ENCODE peak calls at places on chromosomes 7 and 10, in five cellular contexts. L, M, P, E and D are unnamed samples.

GRCh38 chr7:18497800-18498199 is 2.3 kb downstream of the HDAC9 start:
- ATAC-seq in L (no peak), M (no peak), P (no peak), E (no peak), D (no peak)

GRCh38 chr7:73682745-73683055 is 553 bp downstream of the DNAJC30 start:
- ATAC-seq in L (peak; percentile 16), M (peak; percentile 3), E (peak; percentile 1), P (peak; percentile 14), D (no peak)

GRCh38 chr10:9010093-9010492 is 955.6 kb downstream of the GATA3 start:
- ATAC-seq in P (no peak), L (no peak), E (no peak), M (no peak), D (no peak)

GRCh38 chr10:77187376-77187999 is 450.1 kb downstream of the KCNMA1 start:
- ATAC-seq in L (no peak), E (no peak), P (no peak), M (no peak), D (no peak)

GRCh38 chr7:7654964-7655363 is 14.4 kb downstream of the UMAD1 start:
- ATAC-seq in M (no peak), L (no peak), E (no peak), P (no peak), D (no peak)

GRCh38 chr7:93249749-93250148 is 17.6 kb downstream of the VPS50 start:
- ATAC-seq in E (peak; percentile 74), L (no peak), P (no peak), M (no peak), D (no peak)

GRCh38 chr7:102006695-102007094 is 189.3 kb downstream of the CUX1 start:
- ATAC-seq in P (no peak), L (no peak), E (no peak), M (no peak), D (no peak)

GRCh38 chr10:126147866-126148578 is 240.3 kb downstream of the ADAM12 start:
- ATAC-seq in M (no peak), L (no peak), E (peak; percentile 84), P (no peak), D (no peak)

GRCh38 chr7:34123316-34123715 is 218.0 kb downstream of the BMPER start:
- ATAC-seq in L (no peak), M (no peak), P (no peak), E (no peak), D (no peak)

GRCh38 chr10:11876805-11877395 is 53.7 kb downstream of the PROSER2 start:
- ATAC-seq in M (no peak), P (no peak), E (no peak), L (no peak), D (no peak)

GRCh38 chr10:11877506-11877905 is 54.4 kb downstream of the PROSER2 start:
- ATAC-seq in L (no peak), P (no peak), M (no peak), E (no peak), D (no peak)

GRCh38 chr10:11875183-11875498 is 52.0 kb downstream of the PROSER2 start:
- ATAC-seq in P (peak; percentile 68), E (peak; percentile 21), L (no peak), M (peak; percentile 13), D (no peak)

GRCh38 chr10:11874568-11875182 is 51.5 kb downstream of the PROSER2 start:
- ATAC-seq in P (no peak), E (peak; percentile 4), L (no peak), M (peak; percentile 47), D (no peak)

DNA sequence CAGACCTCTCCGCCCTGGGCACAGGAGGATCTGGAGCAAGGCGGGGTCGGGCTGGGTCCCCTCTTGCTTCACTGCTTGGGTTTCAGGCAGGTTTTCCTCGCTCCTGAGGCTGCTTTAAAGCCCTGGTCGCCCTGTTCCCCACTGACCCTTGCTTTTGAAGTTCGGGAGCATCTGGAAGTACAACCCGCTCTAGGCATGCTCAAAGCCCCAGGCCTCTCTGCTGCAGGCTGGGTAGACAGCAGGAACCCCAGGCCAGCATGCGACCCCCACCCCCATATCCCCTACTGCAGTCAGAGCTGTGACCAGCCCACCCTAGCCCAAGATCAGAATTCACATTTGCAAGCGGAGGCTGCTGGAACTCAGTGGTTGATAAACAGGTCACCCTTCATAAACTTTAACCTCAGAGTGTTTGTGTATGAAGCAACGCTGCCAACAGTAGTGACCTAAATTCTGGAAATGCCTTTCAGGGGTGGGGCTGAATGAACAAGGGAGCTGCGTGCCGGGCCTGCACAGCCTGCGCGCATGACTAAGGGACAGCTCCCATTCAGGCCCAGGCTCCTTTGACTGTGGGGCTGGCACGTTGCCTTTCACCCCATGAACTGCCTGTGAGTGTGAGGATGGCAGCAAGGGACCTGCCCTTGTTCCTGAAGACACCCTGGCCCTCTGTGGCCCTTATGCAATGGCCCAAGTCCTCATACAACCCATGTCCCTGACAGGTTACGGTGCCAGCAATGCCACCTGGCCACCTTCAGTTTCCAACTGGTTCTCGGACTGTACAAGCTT is 52.5 kb downstream of the PROSER2 start:
- ATAC-seq in E (peak; percentile 93), L (peak; percentile 83), M (peak; percentile 88), P (peak; percentile 92), D (peak; percentile 88)
- TF ChIP-seq POLR2A in E (no peak), L (no peak), M (peak; percentile 43), P (no peak), D (no peak)

DNA sequence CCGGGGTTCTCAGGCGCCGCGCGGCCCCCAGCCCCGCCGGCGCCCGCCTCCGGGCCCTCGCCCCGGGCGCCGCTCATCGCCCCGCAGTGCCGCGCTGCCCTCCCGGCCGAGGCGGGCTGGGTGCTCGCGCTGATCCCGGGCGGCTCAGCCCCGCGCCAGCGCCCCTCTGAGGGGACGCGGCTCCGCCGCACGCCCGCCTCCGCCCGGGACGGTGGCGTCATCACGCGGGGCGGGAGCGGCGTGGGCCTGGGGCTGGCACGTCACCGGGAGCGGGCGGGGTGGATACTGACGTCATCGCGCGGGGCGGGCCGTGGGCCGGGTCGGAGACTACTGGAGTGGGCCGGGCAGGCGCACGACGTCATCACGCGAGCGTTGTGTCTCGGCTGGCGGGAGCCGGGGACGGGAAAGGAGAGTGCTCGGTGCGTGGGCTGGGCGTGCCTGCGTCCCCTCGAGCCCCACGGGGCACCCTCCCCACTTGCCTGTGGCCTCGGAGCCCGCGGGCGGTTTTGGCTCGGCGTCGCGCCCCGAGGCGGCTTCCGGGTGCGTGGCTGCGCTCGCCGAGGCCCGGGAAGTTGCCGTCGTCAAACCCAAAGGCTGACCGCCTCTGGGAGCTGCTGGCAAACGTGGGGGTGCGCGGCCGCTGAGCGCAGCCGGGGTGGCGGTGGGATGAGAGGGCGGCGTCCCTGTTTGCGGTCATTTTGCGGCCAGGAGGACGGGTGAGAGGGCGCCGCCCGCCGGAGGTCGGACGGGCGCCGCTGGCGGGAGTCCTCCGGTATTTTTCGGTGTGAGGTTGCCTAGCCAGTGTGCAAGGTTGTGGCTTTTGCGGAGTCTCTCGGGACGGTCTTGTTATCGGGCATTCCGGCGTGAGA is at the start of gene ESYT2:
- ATAC-seq in P (peak; percentile 85), E (peak; percentile 87), M (peak; percentile 92), L (peak; percentile 89), D (peak; percentile 95)
- TF ChIP-seq CTCF in P (peak; percentile 10), E (peak; percentile 35), M (peak; percentile 17), L (no peak), D (peak; percentile 16)

DNA sequence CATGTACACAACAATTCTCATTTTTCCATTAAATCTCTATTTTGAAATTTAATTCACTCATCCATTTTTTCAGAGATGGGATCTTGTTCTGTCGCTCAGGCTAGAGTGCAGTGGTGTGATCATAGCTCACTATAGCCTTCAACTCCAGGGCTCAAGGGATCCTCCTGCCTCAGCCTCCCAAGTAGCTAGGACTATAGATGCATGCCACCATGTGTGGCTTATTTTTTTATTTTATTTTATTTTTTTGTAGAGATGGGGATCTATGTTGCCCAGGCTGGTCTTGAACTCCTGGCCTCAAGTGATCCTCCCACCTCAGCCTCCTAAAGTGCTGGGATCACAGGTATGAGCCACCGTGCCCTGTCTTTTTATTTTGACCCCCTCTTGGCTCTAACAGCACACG is 203.8 kb upstream of the KLF14 start:
- ATAC-seq in P (no peak), L (no peak), M (no peak), E (no peak), D (no peak)
- H3K27ac ChIP-seq in P (peak overlapping the region; percentile 87), L (peak overlapping the region; percentile 97), M (no peak overlapping the region), E (peak overlapping the region; percentile 33), D (no peak overlapping the region)

GRCh38 chr7:44084695-44085094 is 2.4 kb upstream of the POLM start:
- ATAC-seq in P (no peak), M (no peak), L (no peak), E (no peak), D (no peak)

GRCh38 chr7:44081266-44081748 is 1.0 kb downstream of the POLM start:
- ATAC-seq in M (no peak), E (no peak), P (no peak), L (no peak), D (no peak)

GRCh38 chr7:44080686-44081265 is 1.6 kb downstream of the POLM start:
- ATAC-seq in M (no peak), E (no peak), P (no peak), L (no peak), D (no peak)

GRCh38 chr7:44083796-44084195 is 1.5 kb upstream of the POLM start:
- ATAC-seq in E (no peak), M (no peak), L (no peak), P (no peak), D (no peak)

DNA sequence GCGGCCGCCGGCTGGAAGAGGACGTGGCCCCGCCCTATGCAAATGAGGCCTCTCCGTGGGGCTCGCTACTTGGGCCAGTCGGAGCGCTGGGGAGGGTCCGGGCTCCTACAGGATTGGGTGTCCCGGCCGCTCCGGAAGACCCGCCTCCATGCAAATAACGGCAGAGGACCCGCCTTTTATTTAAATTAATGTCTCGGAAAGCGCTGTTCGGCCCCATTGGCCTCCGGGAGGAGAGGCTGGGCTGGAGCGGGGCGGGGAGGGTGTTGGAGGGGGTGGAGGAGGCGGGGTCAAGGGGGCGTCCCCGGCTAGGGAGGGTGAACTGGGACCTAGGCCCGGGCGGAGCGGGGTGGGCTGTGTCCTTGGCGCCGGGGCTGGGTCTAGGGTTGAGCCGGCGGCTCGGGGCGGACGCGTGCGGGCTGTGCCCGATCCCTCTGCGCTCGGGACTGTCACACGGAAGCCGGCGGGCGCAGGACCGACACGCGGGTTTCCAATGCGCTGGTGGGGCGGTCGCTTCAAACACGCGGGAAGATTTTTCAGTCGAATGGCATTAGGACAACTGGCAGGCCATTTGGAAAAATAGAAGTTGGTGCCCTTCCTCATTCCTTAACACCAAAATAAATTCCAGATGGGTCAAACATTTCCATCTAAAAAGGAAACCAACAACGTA is 344 bp upstream of the POLM start:
- ATAC-seq in P (peak; percentile 94), E (peak; percentile 98), L (peak; percentile 92), M (peak; percentile 95), D (peak; percentile 97)
- TF ChIP-seq POLR2A in P (peak; percentile 82), E (no peak), L (peak; percentile 63), M (peak; percentile 71), D (peak; percentile 61)

GRCh38 chr10:103854687-103855423 is 521 bp downstream of the SH3PXD2A start:
- ATAC-seq in L (peak; percentile 43), P (peak; percentile 52), M (peak; percentile 23), E (peak; percentile 40), D (peak; percentile 14)
- TF ChIP-seq CTCF in L (no peak), P (peak; percentile 58), M (no peak), E (peak; percentile 12), D (no peak)

DNA sequence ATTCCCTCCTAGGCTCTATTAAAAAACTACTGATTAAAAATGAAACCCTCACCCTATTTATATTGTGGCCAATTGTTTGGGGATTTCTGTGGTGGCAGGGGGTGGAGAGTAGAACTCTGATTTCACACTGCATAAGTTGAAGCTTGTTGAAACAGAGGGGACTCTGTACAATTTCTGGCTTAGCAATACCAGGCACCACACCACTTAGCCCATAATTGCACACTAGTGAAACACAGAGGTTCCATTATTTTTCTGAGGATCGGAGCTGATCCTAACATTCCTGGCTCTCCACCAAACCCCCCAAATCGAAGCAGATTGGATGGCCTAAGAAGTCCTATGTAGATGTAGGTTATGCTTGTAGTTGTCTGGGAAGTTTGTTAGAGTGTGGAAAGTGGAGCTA is 47.0 kb downstream of the PTN start:
- ATAC-seq in P (no peak), E (no peak), L (no peak), M (no peak), D (no peak)
- H3K27ac ChIP-seq in P (no peak overlapping the region), E (no peak overlapping the region), L (no peak overlapping the region), M (no peak overlapping the region), D (no peak overlapping the region)